ENCODE peak calls at places on chromosomes 12 and 14, in seven cellular contexts. One of them, this sample, is unnamed.

GRCh38 chr14:100147181-100147631 is 12.2 kb downstream of the DEGS2 start:
- DNase-seq in pancreas: no peak
- DNase-seq in heart right ventricle: no peak
- DNase-seq in neural progenitor cell: no peak
- DNase-seq in foreskin fibroblast: no peak
- DNase-seq in transverse colon: no peak
- DNase-seq in choroid plexus epithelial cell: no peak
- DNase-seq in this sample: no peak

GRCh38 chr12:59548930-59549329 is 46.9 kb upstream of the SLC16A7 start:
- DNase-seq in pancreas: no peak
- DNase-seq in heart right ventricle: no peak
- DNase-seq in neural progenitor cell: peak; percentile 6
- DNase-seq in foreskin fibroblast: no peak
- DNase-seq in transverse colon: no peak
- DNase-seq in choroid plexus epithelial cell: no peak
- DNase-seq in this sample: no peak

GRCh38 chr12:2336409-2336829 is 283.6 kb downstream of the CACNA1C start:
- DNase-seq in pancreas: no peak
- DNase-seq in heart right ventricle: no peak
- DNase-seq in neural progenitor cell: no peak
- DNase-seq in foreskin fibroblast: peak; percentile 91
- DNase-seq in transverse colon: no peak
- DNase-seq in choroid plexus epithelial cell: peak; percentile 92
- DNase-seq in this sample: peak; percentile 93

GRCh38 chr14:73786942-73787759 is 64.5 kb upstream of the PTGR2 start:
- DNase-seq in pancreas: peak; percentile 70
- DNase-seq in heart right ventricle: peak; percentile 79
- DNase-seq in neural progenitor cell: peak; percentile 83
- DNase-seq in foreskin fibroblast: no peak
- DNase-seq in transverse colon: peak; percentile 76
- DNase-seq in choroid plexus epithelial cell: peak; percentile 37
- DNase-seq in this sample: peak; percentile 37

GRCh38 chr14:104221071-104221625 is 82.8 kb downstream of the KIF26A start:
- DNase-seq in pancreas: no peak
- DNase-seq in heart right ventricle: no peak
- DNase-seq in neural progenitor cell: no peak
- DNase-seq in foreskin fibroblast: no peak
- DNase-seq in transverse colon: no peak
- DNase-seq in choroid plexus epithelial cell: no peak
- DNase-seq in this sample: no peak

GRCh38 chr12:112409906-112410244 is 470 bp upstream of the RPL6 start:
- DNase-seq in pancreas: no peak
- DNase-seq in heart right ventricle: no peak
- DNase-seq in neural progenitor cell: no peak
- DNase-seq in foreskin fibroblast: no peak
- DNase-seq in transverse colon: no peak
- DNase-seq in choroid plexus epithelial cell: no peak
- DNase-seq in this sample: no peak

GRCh38 chr12:117143008-117143532 is 43.9 kb upstream of the TESC start:
- DNase-seq in pancreas: no peak
- DNase-seq in heart right ventricle: no peak
- DNase-seq in neural progenitor cell: no peak
- DNase-seq in foreskin fibroblast: no peak
- DNase-seq in transverse colon: no peak
- DNase-seq in choroid plexus epithelial cell: peak; percentile 88
- DNase-seq in this sample: peak; percentile 63

GRCh38 chr12:11836282-11836963 is 186.9 kb downstream of the ETV6 start:
- DNase-seq in pancreas: peak; percentile 55
- DNase-seq in heart right ventricle: no peak
- DNase-seq in neural progenitor cell: no peak
- DNase-seq in foreskin fibroblast: no peak
- DNase-seq in transverse colon: peak; percentile 71
- DNase-seq in choroid plexus epithelial cell: no peak
- DNase-seq in this sample: no peak

GRCh38 chr12:11651785-11652184 is 2.3 kb downstream of the ETV6 start:
- DNase-seq in pancreas: no peak
- DNase-seq in heart right ventricle: no peak
- DNase-seq in neural progenitor cell: no peak
- DNase-seq in foreskin fibroblast: no peak
- DNase-seq in transverse colon: peak; percentile 27
- DNase-seq in choroid plexus epithelial cell: peak; percentile 50
- DNase-seq in this sample: peak; percentile 42

GRCh38 chr14:104770072-104770579 is 17.2 kb downstream of the SIVA1 start:
- DNase-seq in pancreas: no peak
- DNase-seq in heart right ventricle: peak; percentile 15
- DNase-seq in neural progenitor cell: no peak
- DNase-seq in foreskin fibroblast: no peak
- DNase-seq in transverse colon: no peak
- DNase-seq in choroid plexus epithelial cell: no peak
- DNase-seq in this sample: no peak

GRCh38 chr14:102279688-102280348 is 25.1 kb downstream of the MOK start:
- DNase-seq in pancreas: peak; percentile 23
- DNase-seq in heart right ventricle: no peak
- DNase-seq in neural progenitor cell: peak; percentile 2
- DNase-seq in foreskin fibroblast: peak; percentile 96
- DNase-seq in transverse colon: no peak
- DNase-seq in choroid plexus epithelial cell: peak; percentile 99
- DNase-seq in this sample: peak; percentile 97

GRCh38 chr12:31324116-31324844 is 1.7 kb downstream of the SINHCAF start:
- DNase-seq in pancreas: peak; percentile 79
- DNase-seq in heart right ventricle: peak; percentile 64
- DNase-seq in neural progenitor cell: peak; percentile 77
- DNase-seq in foreskin fibroblast: peak; percentile 57
- DNase-seq in transverse colon: peak; percentile 81
- DNase-seq in choroid plexus epithelial cell: peak; percentile 86
- DNase-seq in this sample: peak; percentile 81

GRCh38 chr12:39365364-39366001 is 77.4 kb downstream of the KIF21A start:
- DNase-seq in pancreas: no peak
- DNase-seq in heart right ventricle: no peak
- DNase-seq in neural progenitor cell: no peak
- DNase-seq in foreskin fibroblast: no peak
- DNase-seq in transverse colon: no peak
- DNase-seq in choroid plexus epithelial cell: no peak
- DNase-seq in this sample: no peak

GRCh38 chr12:12432373-12432772 is 75.5 kb downstream of the BORCS5 start:
- DNase-seq in pancreas: peak; percentile 54
- DNase-seq in heart right ventricle: no peak
- DNase-seq in neural progenitor cell: no peak
- DNase-seq in foreskin fibroblast: peak; percentile 68
- DNase-seq in transverse colon: no peak
- DNase-seq in choroid plexus epithelial cell: peak; percentile 92
- DNase-seq in this sample: peak; percentile 69

GRCh38 chr12:89544730-89545184 is 18.9 kb upstream of the POC1B start:
- DNase-seq in pancreas: peak; percentile 35
- DNase-seq in heart right ventricle: peak; percentile 49
- DNase-seq in neural progenitor cell: peak; percentile 91
- DNase-seq in foreskin fibroblast: peak; percentile 63
- DNase-seq in transverse colon: peak; percentile 33
- DNase-seq in choroid plexus epithelial cell: peak; percentile 42
- DNase-seq in this sample: peak; percentile 54

GRCh38 chr14:68089146-68089715 is 269.7 kb downstream of the RAD51B start:
- DNase-seq in pancreas: no peak
- DNase-seq in heart right ventricle: no peak
- DNase-seq in neural progenitor cell: peak; percentile 20
- DNase-seq in foreskin fibroblast: no peak
- DNase-seq in transverse colon: no peak
- DNase-seq in choroid plexus epithelial cell: peak; percentile 86
- DNase-seq in this sample: peak; percentile 92

GRCh38 chr12:79274571-79275064 is 410.0 kb downstream of the SYT1 start:
- DNase-seq in pancreas: no peak
- DNase-seq in heart right ventricle: no peak
- DNase-seq in neural progenitor cell: no peak
- DNase-seq in foreskin fibroblast: no peak
- DNase-seq in transverse colon: no peak
- DNase-seq in choroid plexus epithelial cell: no peak
- DNase-seq in this sample: no peak

GRCh38 chr14:22546722-22547071 is 42.3 kb downstream of the DAD1 start:
- DNase-seq in pancreas: no peak
- DNase-seq in heart right ventricle: no peak
- DNase-seq in neural progenitor cell: no peak
- DNase-seq in foreskin fibroblast: no peak
- DNase-seq in transverse colon: no peak
- DNase-seq in choroid plexus epithelial cell: no peak
- DNase-seq in this sample: no peak

GRCh38 chr14:105421723-105422615 is 2.3 kb downstream of the MTA1 start:
- DNase-seq in pancreas: no peak
- DNase-seq in heart right ventricle: no peak
- DNase-seq in neural progenitor cell: no peak
- DNase-seq in foreskin fibroblast: no peak
- DNase-seq in transverse colon: no peak
- DNase-seq in choroid plexus epithelial cell: no peak
- DNase-seq in this sample: no peak

GRCh38 chr12:114265036-114265435 is 140.9 kb downstream of the TBX5 start:
- DNase-seq in pancreas: no peak
- DNase-seq in heart right ventricle: peak; percentile 11
- DNase-seq in neural progenitor cell: no peak
- DNase-seq in foreskin fibroblast: no peak
- DNase-seq in transverse colon: no peak
- DNase-seq in choroid plexus epithelial cell: no peak
- DNase-seq in this sample: no peak
- H3K4me3 ChIP-seq in pancreas: no peak overlapping the region
- H3K4me3 ChIP-seq in heart right ventricle: no peak overlapping the region
- H3K4me3 ChIP-seq in neural progenitor cell: no peak overlapping the region
- H3K4me3 ChIP-seq in foreskin fibroblast: no peak overlapping the region
- H3K4me3 ChIP-seq in transverse colon: no peak overlapping the region
- H3K4me3 ChIP-seq in choroid plexus epithelial cell: no peak overlapping the region
- H3K4me3 ChIP-seq in this sample: no peak overlapping the region

DNA sequence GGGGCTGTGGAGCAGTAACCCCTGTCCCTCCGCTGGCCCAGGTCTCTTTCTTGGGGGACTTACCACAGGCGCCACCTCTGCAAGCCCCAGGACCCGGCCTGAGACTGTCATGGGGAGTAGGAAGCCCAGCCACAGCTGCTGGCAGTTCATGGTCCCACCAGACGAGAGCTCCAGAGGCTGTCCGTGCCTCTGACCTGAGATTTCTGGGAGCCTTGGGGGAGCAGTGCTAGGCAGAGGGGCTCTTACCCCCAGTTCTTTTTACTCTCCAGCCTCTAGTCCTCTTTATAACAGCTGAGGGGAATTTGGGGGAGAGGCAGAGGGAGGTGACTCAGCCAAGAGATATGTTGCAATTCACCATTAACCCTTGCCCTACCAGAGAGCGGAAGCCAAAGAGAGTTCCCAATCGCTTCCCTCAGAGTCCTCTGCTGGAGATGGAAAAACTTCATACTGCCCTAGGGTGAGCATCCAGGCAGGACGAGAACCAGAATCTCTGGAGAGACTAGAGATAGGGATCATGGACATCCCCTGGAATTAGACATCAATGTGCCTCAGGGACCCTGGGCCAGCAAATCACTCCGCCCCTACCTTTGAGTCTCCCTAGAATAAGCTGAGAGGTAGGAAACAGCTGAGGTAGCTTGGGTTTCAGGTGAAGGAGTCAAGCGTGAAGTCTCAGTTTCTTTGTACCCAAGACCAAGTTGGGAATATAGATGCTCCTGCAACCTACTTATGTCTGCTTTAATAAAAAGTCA is at the start of gene MMP19:
- DNase-seq in pancreas: no peak
- DNase-seq in heart right ventricle: no peak
- DNase-seq in neural progenitor cell: no peak
- DNase-seq in foreskin fibroblast: peak; percentile 80
- DNase-seq in transverse colon: no peak
- DNase-seq in choroid plexus epithelial cell: peak; percentile 82
- DNase-seq in this sample: peak; percentile 73
- H3K4me3 ChIP-seq in pancreas: peak within 1 kb of the TSS; percentile 12
- H3K4me3 ChIP-seq in heart right ventricle: peak within 1 kb of the TSS; percentile 58
- H3K4me3 ChIP-seq in neural progenitor cell: no peak within 1 kb of the TSS
- H3K4me3 ChIP-seq in foreskin fibroblast: peak within 1 kb of the TSS; percentile 84
- H3K4me3 ChIP-seq in transverse colon: peak within 1 kb of the TSS; percentile 31
- H3K4me3 ChIP-seq in choroid plexus epithelial cell: peak within 1 kb of the TSS; percentile 71
- H3K4me3 ChIP-seq in this sample: peak within 1 kb of the TSS; percentile 55

DNA sequence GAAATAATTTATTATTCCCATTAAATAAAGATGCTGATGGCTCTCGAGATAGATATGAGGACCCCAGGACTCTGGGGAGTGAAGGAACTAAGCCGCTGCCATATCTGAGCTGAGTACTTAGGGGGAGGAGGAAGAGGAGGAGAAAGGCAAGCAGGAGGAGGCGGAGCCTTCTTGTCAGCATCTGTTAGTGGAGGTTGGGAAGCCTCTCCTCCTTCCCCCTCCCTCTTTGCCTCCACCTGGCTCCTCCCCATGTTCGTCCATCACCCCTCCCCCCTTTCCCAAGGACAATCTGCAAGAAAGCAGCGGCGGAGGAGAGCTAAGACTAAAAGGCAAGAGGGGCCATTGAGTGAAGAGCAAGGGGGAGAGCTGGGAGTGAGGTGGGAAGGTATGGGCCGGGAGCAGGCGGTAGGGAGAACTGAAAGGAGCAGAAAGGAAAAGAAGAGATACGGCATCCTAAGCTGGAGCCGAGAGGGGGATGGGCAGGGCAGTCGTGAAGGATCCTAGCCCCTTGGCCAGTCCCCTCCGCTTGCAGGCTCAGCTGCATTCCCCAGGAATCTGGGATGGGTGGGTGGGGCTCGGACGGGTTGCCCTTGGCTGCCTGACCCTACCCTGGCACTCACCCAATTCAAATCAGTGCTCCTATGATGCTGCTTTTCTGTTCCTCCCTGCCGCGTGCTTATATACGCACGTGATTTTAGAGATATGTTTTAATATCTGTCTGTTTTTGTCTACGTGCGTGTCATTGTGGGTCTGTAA is at the start of gene PFKM:
- DNase-seq in pancreas: peak; percentile 83
- DNase-seq in heart right ventricle: peak; percentile 67
- DNase-seq in neural progenitor cell: peak; percentile 95
- DNase-seq in foreskin fibroblast: peak; percentile 91
- DNase-seq in transverse colon: peak; percentile 88
- DNase-seq in choroid plexus epithelial cell: peak; percentile 96
- DNase-seq in this sample: peak; percentile 92
- H3K4me3 ChIP-seq in pancreas: peak within 1 kb of the TSS; percentile 54
- H3K4me3 ChIP-seq in heart right ventricle: peak within 1 kb of the TSS; percentile 71
- H3K4me3 ChIP-seq in neural progenitor cell: peak within 1 kb of the TSS; percentile 77
- H3K4me3 ChIP-seq in foreskin fibroblast: peak within 1 kb of the TSS; percentile 80
- H3K4me3 ChIP-seq in transverse colon: peak within 1 kb of the TSS; percentile 57
- H3K4me3 ChIP-seq in choroid plexus epithelial cell: peak within 1 kb of the TSS; percentile 77
- H3K4me3 ChIP-seq in this sample: peak within 1 kb of the TSS; percentile 90

DNA sequence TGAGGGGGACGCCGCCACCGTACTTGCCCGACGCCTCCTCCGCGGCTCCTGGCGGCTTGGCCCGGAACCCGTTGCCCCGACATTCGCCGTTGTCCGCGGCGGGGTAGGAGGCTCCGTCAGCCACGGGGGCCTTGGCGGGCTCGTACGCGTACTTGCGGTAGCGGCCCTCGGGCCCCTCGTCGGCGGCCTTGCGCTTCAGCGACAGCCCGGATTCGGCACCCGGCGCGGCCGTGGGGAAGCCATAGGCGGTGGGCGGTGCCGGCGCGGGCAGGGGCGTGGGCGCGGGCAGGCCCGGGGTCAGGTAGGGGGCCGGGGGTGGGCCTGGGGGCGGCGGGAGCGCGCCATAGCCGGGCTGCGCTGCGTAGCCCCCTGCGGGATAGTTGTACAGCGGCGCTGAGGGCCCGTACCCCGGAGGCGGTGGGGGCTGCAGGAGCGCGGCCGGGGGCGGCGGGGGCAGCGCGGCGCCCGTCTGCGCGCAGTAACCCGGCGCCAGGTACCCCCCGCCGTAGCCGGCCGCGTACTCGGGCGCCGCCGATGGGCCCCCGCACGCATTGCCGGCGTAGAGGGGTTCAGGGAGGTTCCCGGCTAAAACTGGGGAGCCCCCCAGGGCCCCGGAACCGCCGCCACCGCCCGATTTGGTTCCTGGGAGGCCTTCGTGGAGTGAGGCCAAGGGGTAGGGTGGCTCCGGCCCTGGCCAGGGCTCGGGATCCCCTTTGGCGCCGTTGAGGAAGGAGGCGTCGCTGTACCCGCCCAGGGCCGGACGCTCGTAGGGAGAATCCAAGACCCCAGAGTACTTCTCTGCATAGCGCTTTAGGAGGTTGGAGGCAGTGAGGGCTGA is 26.9 kb downstream of the FIGNL2 start:
- DNase-seq in pancreas: no peak
- DNase-seq in heart right ventricle: peak; percentile 30
- DNase-seq in neural progenitor cell: peak; percentile 66
- DNase-seq in foreskin fibroblast: no peak
- DNase-seq in transverse colon: no peak
- DNase-seq in choroid plexus epithelial cell: no peak
- DNase-seq in this sample: no peak
- H3K4me3 ChIP-seq in pancreas: peak overlapping the region; percentile 50
- H3K4me3 ChIP-seq in heart right ventricle: peak overlapping the region; percentile 68
- H3K4me3 ChIP-seq in neural progenitor cell: peak overlapping the region; percentile 52
- H3K4me3 ChIP-seq in foreskin fibroblast: no peak overlapping the region
- H3K4me3 ChIP-seq in transverse colon: peak overlapping the region; percentile 39
- H3K4me3 ChIP-seq in choroid plexus epithelial cell: no peak overlapping the region
- H3K4me3 ChIP-seq in this sample: peak overlapping the region; percentile 44

This sample was measured in astrocyte of the spinal cord.